ENCODE peak calls at places on chromosomes 6 and 20, in four cellular contexts. Q is AG09309; T is activated CD4-positive, alpha-beta T cell treated with anti-CD3 and anti-CD28 coated beads, Interleukin-2, amount 50 U/mL, for 1 hour; V is CD8-positive, alpha-beta memory T cell. Y is an unnamed sample.

GRCh38 chr20:18986895-18987580 is 173.5 kb downstream of the SCP2D1 start:
- DNase-seq in Q (no peak), T (no peak), V (no peak), Y (no peak)

GRCh38 chr20:23419995-23420901 is 1.0 kb downstream of the NAPB start:
- DNase-seq in Q (peak; percentile 17), T (peak; percentile 24), V (peak; percentile 33), Y (no peak)

GRCh38 chr6:35248300-35248699 is 11.2 kb upstream of the ZNF76 start:
- DNase-seq in Q (no peak), T (no peak), V (no peak), Y (no peak)

GRCh38 chr20:34022154-34022842 is 28.6 kb downstream of the RALY start:
- DNase-seq in Q (no peak), T (no peak), V (no peak), Y (no peak)

GRCh38 chr6:130385059-130385695 is 19.4 kb downstream of the TMEM200A start:
- DNase-seq in Q (peak; percentile 52), T (no peak), V (no peak), Y (no peak)

GRCh38 chr6:169161572-169162167 is 92.0 kb downstream of the THBS2 start:
- DNase-seq in Q (no peak), T (no peak), V (no peak), Y (no peak)

GRCh38 chr6:168890306-168890995 is 363.2 kb downstream of the THBS2 start:
- DNase-seq in Q (no peak), T (no peak), V (no peak), Y (no peak)

GRCh38 chr6:106027760-106028159 is 58.4 kb upstream of the PRDM1 start:
- DNase-seq in Q (no peak), T (no peak), V (no peak), Y (no peak)

GRCh38 chr6:11126876-11127275 is 15.4 kb upstream of the ERVFRD-1 start:
- DNase-seq in Q (no peak), T (no peak), V (no peak), Y (no peak)

GRCh38 chr20:23222531-23223200 is 127.9 kb upstream of the NXT1 start:
- DNase-seq in Q (no peak), T (no peak), V (no peak), Y (no peak)

GRCh38 chr6:151494235-151494950 is 576 bp downstream of the CCDC170 start:
- DNase-seq in Q (no peak), T (peak; percentile 10), V (no peak), Y (no peak)

GRCh38 chr6:101662111-101662897 is 268.8 kb downstream of the GRIK2 start:
- DNase-seq in Q (no peak), T (no peak), V (no peak), Y (no peak)

GRCh38 chr6:137925299-137925698 is 58.2 kb downstream of the TNFAIP3 start:
- DNase-seq in Q (no peak), T (no peak), V (no peak), Y (no peak)

GRCh38 chr20:63151554-63152321 is 64.2 kb downstream of the YTHDF1 start:
- DNase-seq in Q (no peak), T (no peak), V (no peak), Y (no peak)

GRCh38 chr6:36514554-36515456 is 32.5 kb downstream of the STK38 start:
- DNase-seq in Q (no peak), T (no peak), V (no peak), Y (no peak)

GRCh38 chr6:52284131-52284459 is 447 bp downstream of the MCM3 start:
- DNase-seq in Q (no peak), T (peak; percentile 22), V (no peak), Y (no peak)

GRCh38 chr6:65631711-65632110 is 75.3 kb downstream of the EYS start:
- DNase-seq in Q (no peak), T (no peak), V (no peak), Y (no peak)

GRCh38 chr20:53735536-53736050 is 142.0 kb upstream of the ZNF217 start:
- DNase-seq in Q (peak; percentile 93), T (no peak), V (no peak), Y (no peak)

GRCh38 chr20:24102749-24103148 is 114.2 kb upstream of the GGTLC1 start:
- DNase-seq in Q (no peak), T (no peak), V (no peak), Y (no peak)

GRCh38 chr6:115468272-115469005 is 592.3 kb downstream of the FRK start:
- DNase-seq in Q (no peak), T (no peak), V (no peak), Y (no peak)

GRCh38 chr6:14463110-14463509 is 345.5 kb downstream of the CD83 start:
- DNase-seq in Q (no peak), T (no peak), V (no peak), Y (no peak)

GRCh38 chr20:3105256-3106137 is 21.0 kb upstream of the AVP start:
- DNase-seq in Q (no peak), T (no peak), V (no peak), Y (no peak)

GRCh38 chr6:39173276-39173675 is 56.0 kb downstream of the KCNK5 start:
- DNase-seq in Q (no peak), T (no peak), V (no peak), Y (no peak)

GRCh38 chr6:99614430-99615161 is 8.0 kb downstream of the PRDM13 start:
- DNase-seq in Q (no peak), T (no peak), V (no peak), Y (no peak)

GRCh38 chr6:10359581-10359980 is 55.3 kb downstream of the TFAP2A start:
- DNase-seq in Q (no peak), T (no peak), V (no peak), Y (no peak)